ENCODE peak calls at places on chromosomes 3 and 15, in six cellular contexts. One of them, this sample, is unnamed.
A peak's percentile ranks its signal among the peaks of the same experiment; 100 is the strongest.

GRCh38 chr3:65473746-65474145 is 565.0 kb downstream of the MAGI1 start:
- DNase-seq in HepG2: no peak
- DNase-seq in K562: no peak
- DNase-seq in HCT116: no peak
- DNase-seq in GM12878: no peak
- DNase-seq in H1: no peak
- DNase-seq in this sample: no peak

GRCh38 chr3:177547953-177548352 is 350.7 kb upstream of the TBL1XR1 start:
- DNase-seq in HCT116: no peak
- DNase-seq in HepG2: no peak
- DNase-seq in H1: no peak
- DNase-seq in K562: no peak
- DNase-seq in GM12878: no peak
- DNase-seq in this sample: no peak

GRCh38 chr3:194485876-194486539 is 794 bp downstream of the ATP13A3 start:
- DNase-seq in HCT116: no peak
- DNase-seq in GM12878: no peak
- DNase-seq in K562: peak; percentile 65
- DNase-seq in HepG2: no peak
- DNase-seq in H1: no peak
- DNase-seq in this sample: no peak

GRCh38 chr3:189687475-189687874 is 56.3 kb downstream of the TP63 start:
- DNase-seq in GM12878: no peak
- DNase-seq in HepG2: no peak
- DNase-seq in H1: no peak
- DNase-seq in K562: no peak
- DNase-seq in HCT116: no peak
- DNase-seq in this sample: no peak

GRCh38 chr3:149554826-149555225 is 80.3 kb downstream of the TM4SF4 start:
- DNase-seq in K562: no peak
- DNase-seq in HepG2: no peak
- DNase-seq in H1: no peak
- DNase-seq in GM12878: no peak
- DNase-seq in HCT116: peak; percentile 49
- DNase-seq in this sample: no peak

GRCh38 chr3:129593595-129594339 is 12.7 kb downstream of the PLXND1 start:
- DNase-seq in HCT116: no peak
- DNase-seq in HepG2: peak; percentile 95
- DNase-seq in K562: no peak
- DNase-seq in H1: peak; percentile 55
- DNase-seq in GM12878: no peak
- DNase-seq in this sample: no peak

GRCh38 chr3:5332270-5332956 is 144.9 kb downstream of the EDEM1 start:
- DNase-seq in K562: no peak
- DNase-seq in HCT116: no peak
- DNase-seq in HepG2: no peak
- DNase-seq in GM12878: no peak
- DNase-seq in H1: no peak
- DNase-seq in this sample: no peak

GRCh38 chr15:76107169-76107568 is 47.4 kb downstream of the TMEM266 start:
- DNase-seq in K562: no peak
- DNase-seq in H1: no peak
- DNase-seq in HCT116: no peak
- DNase-seq in GM12878: no peak
- DNase-seq in HepG2: no peak
- DNase-seq in this sample: no peak

GRCh38 chr3:9420850-9421549 is 23.6 kb downstream of the SETD5 start:
- DNase-seq in HepG2: no peak
- DNase-seq in GM12878: no peak
- DNase-seq in HCT116: no peak
- DNase-seq in H1: no peak
- DNase-seq in K562: no peak
- DNase-seq in this sample: no peak

GRCh38 chr3:33218446-33219174 is at the start of gene SUSD5:
- DNase-seq in HepG2: no peak
- DNase-seq in K562: no peak
- DNase-seq in H1: peak; percentile 80
- DNase-seq in HCT116: no peak
- DNase-seq in GM12878: no peak
- DNase-seq in this sample: peak; percentile 75

GRCh38 chr15:45333550-45333949 is 44.8 kb downstream of the GATM start:
- DNase-seq in HepG2: peak; percentile 53
- DNase-seq in HCT116: no peak
- DNase-seq in GM12878: no peak
- DNase-seq in K562: no peak
- DNase-seq in H1: no peak
- DNase-seq in this sample: peak; percentile 59

GRCh38 chr3:179098388-179099077 is 26.9 kb upstream of the ZMAT3 start:
- DNase-seq in HCT116: no peak
- DNase-seq in K562: peak; percentile 27
- DNase-seq in HepG2: no peak
- DNase-seq in H1: no peak
- DNase-seq in GM12878: no peak
- DNase-seq in this sample: no peak

GRCh38 chr3:104604326-104605010 is 762.2 kb upstream of the ALCAM start:
- DNase-seq in H1: no peak
- DNase-seq in HepG2: no peak
- DNase-seq in K562: no peak
- DNase-seq in GM12878: no peak
- DNase-seq in HCT116: peak; percentile 18
- DNase-seq in this sample: no peak

GRCh38 chr15:31494786-31495185 is 168.2 kb downstream of the KLF13 start:
- DNase-seq in GM12878: no peak
- DNase-seq in HepG2: no peak
- DNase-seq in H1: peak; percentile 1
- DNase-seq in K562: no peak
- DNase-seq in HCT116: no peak
- DNase-seq in this sample: no peak

GRCh38 chr3:116059421-116060096 is 385.7 kb downstream of the LSAMP start:
- DNase-seq in H1: no peak
- DNase-seq in K562: peak; percentile 12
- DNase-seq in GM12878: no peak
- DNase-seq in HCT116: peak; percentile 82
- DNase-seq in HepG2: peak; percentile 1
- DNase-seq in this sample: peak; percentile 9

GRCh38 chr3:75078290-75078689 is 463.8 kb upstream of the CNTN3 start:
- DNase-seq in GM12878: no peak
- DNase-seq in H1: no peak
- DNase-seq in K562: no peak
- DNase-seq in HepG2: no peak
- DNase-seq in HCT116: no peak
- DNase-seq in this sample: no peak

GRCh38 chr3:46488735-46489361 is 8.9 kb upstream of the RTP3 start:
- DNase-seq in HCT116: peak; percentile 85
- DNase-seq in K562: peak; percentile 96
- DNase-seq in HepG2: peak; percentile 76
- DNase-seq in GM12878: peak; percentile 56
- DNase-seq in H1: peak; percentile 98
- DNase-seq in this sample: peak; percentile 95

GRCh38 chr3:112043621-112044201 is 9.2 kb downstream of the TMPRSS7 start:
- DNase-seq in HCT116: peak; percentile 75
- DNase-seq in HepG2: peak; percentile 62
- DNase-seq in K562: peak; percentile 65
- DNase-seq in H1: no peak
- DNase-seq in GM12878: peak; percentile 8
- DNase-seq in this sample: peak; percentile 69

GRCh38 chr3:123110238-123110952 is 43.6 kb downstream of the PDIA5 start:
- DNase-seq in HCT116: no peak
- DNase-seq in HepG2: no peak
- DNase-seq in H1: no peak
- DNase-seq in K562: no peak
- DNase-seq in GM12878: no peak
- DNase-seq in this sample: no peak

GRCh38 chr3:182165234-182165633 is 453.5 kb downstream of the SOX2 start:
- DNase-seq in HCT116: no peak
- DNase-seq in H1: no peak
- DNase-seq in GM12878: no peak
- DNase-seq in HepG2: no peak
- DNase-seq in K562: no peak
- DNase-seq in this sample: no peak

GRCh38 chr15:66625974-66626373 is 60.2 kb upstream of the LCTL start:
- DNase-seq in HepG2: no peak
- DNase-seq in HCT116: no peak
- DNase-seq in H1: no peak
- DNase-seq in K562: no peak
- DNase-seq in GM12878: no peak
- DNase-seq in this sample: no peak

GRCh38 chr15:27545494-27546255 is 553.4 kb downstream of the OCA2 start:
- DNase-seq in HCT116: no peak
- DNase-seq in GM12878: no peak
- DNase-seq in H1: no peak
- DNase-seq in K562: peak; percentile 19
- DNase-seq in HepG2: no peak
- DNase-seq in this sample: no peak

GRCh38 chr15:74460298-74460697 is 662 bp downstream of the UBL7 start:
- DNase-seq in GM12878: peak; percentile 39
- DNase-seq in K562: no peak
- DNase-seq in HepG2: no peak
- DNase-seq in H1: no peak
- DNase-seq in HCT116: no peak
- DNase-seq in this sample: peak; percentile 33

GRCh38 chr3:173911446-173911845 is 513.9 kb downstream of the NLGN1 start:
- DNase-seq in K562: no peak
- DNase-seq in H1: no peak
- DNase-seq in HCT116: no peak
- DNase-seq in HepG2: no peak
- DNase-seq in GM12878: no peak
- DNase-seq in this sample: no peak

GRCh38 chr3:65672876-65673815 is 365.6 kb downstream of the MAGI1 start:
- DNase-seq in GM12878: no peak
- DNase-seq in HCT116: peak; percentile 43
- DNase-seq in K562: peak; percentile 50
- DNase-seq in HepG2: peak; percentile 25
- DNase-seq in H1: peak; percentile 78
- DNase-seq in this sample: peak; percentile 36

GRCh38 chr3:12158387-12159226 is at the start of gene TIMP4:
- DNase-seq in GM12878: no peak
- DNase-seq in H1: peak; percentile 69
- DNase-seq in HepG2: peak; percentile 46
- DNase-seq in K562: no peak
- DNase-seq in HCT116: no peak
- DNase-seq in this sample: no peak

GRCh38 chr3:10716964-10717363 is 99.1 kb upstream of the SLC6A11 start:
- DNase-seq in HepG2: no peak
- DNase-seq in K562: no peak
- DNase-seq in H1: no peak
- DNase-seq in HCT116: no peak
- DNase-seq in GM12878: no peak
- DNase-seq in this sample: no peak

GRCh38 chr15:35630570-35630969 is 84.6 kb upstream of the DPH6 start:
- DNase-seq in HCT116: no peak
- DNase-seq in K562: no peak
- DNase-seq in GM12878: no peak
- DNase-seq in H1: no peak
- DNase-seq in HepG2: peak; percentile 1
- DNase-seq in this sample: no peak

GRCh38 chr3:14775574-14775973 is 43.2 kb upstream of the FGD5 start:
- DNase-seq in HCT116: no peak
- DNase-seq in K562: no peak
- DNase-seq in HepG2: no peak
- DNase-seq in H1: no peak
- DNase-seq in GM12878: no peak
- DNase-seq in this sample: no peak

GRCh38 chr3:126677862-126678549 is 23.1 kb upstream of the TXNRD3 start:
- DNase-seq in HepG2: no peak
- DNase-seq in H1: peak; percentile 22
- DNase-seq in GM12878: no peak
- DNase-seq in K562: no peak
- DNase-seq in HCT116: no peak
- DNase-seq in this sample: no peak

GRCh38 chr3:47901280-47901833 is 98.4 kb downstream of the DHX30 start:
- DNase-seq in GM12878: no peak
- DNase-seq in H1: no peak
- DNase-seq in HepG2: peak; percentile 7
- DNase-seq in HCT116: no peak
- DNase-seq in K562: no peak
- DNase-seq in this sample: no peak
- TF ChIP-seq SIN3A in GM12878: no peak
- TF ChIP-seq SIN3A in H1: no peak
- TF ChIP-seq SIN3A in HepG2: no peak
- TF ChIP-seq SIN3A in HCT116: no peak
- TF ChIP-seq SIN3A in K562: no peak
- TF ChIP-seq SIN3A in this sample: no peak

GRCh38 chr3:187919535-187919934 is 174.3 kb upstream of the BCL6 start:
- DNase-seq in HepG2: no peak
- DNase-seq in H1: no peak
- DNase-seq in GM12878: peak; percentile 24
- DNase-seq in K562: no peak
- DNase-seq in HCT116: no peak
- DNase-seq in this sample: no peak
- H3K9ac ChIP-seq in HepG2: no peak overlapping the region
- H3K9ac ChIP-seq in H1: no peak overlapping the region
- H3K9ac ChIP-seq in GM12878: no peak overlapping the region
- H3K9ac ChIP-seq in K562: no peak overlapping the region
- H3K9ac ChIP-seq in HCT116: no peak overlapping the region
- H3K9ac ChIP-seq in this sample: no peak overlapping the region

GRCh38 chr15:29676961-29677402 is 145.3 kb downstream of the TJP1 start:
- DNase-seq in H1: no peak
- DNase-seq in GM12878: no peak
- DNase-seq in HCT116: no peak
- DNase-seq in K562: no peak
- DNase-seq in HepG2: no peak
- DNase-seq in this sample: peak; percentile 56

GRCh38 chr15:29675791-29676301 is 146.4 kb downstream of the TJP1 start:
- DNase-seq in H1: peak; percentile 72
- DNase-seq in GM12878: no peak
- DNase-seq in K562: no peak
- DNase-seq in HepG2: no peak
- DNase-seq in HCT116: no peak
- DNase-seq in this sample: no peak

GRCh38 chr15:29672923-29673809 is 149.1 kb downstream of the TJP1 start:
- DNase-seq in HCT116: no peak
- DNase-seq in HepG2: no peak
- DNase-seq in GM12878: no peak
- DNase-seq in H1: peak; percentile 13
- DNase-seq in K562: no peak
- DNase-seq in this sample: no peak

GRCh38 chr15:29672446-29672845 is 149.8 kb downstream of the TJP1 start:
- DNase-seq in H1: no peak
- DNase-seq in GM12878: no peak
- DNase-seq in K562: no peak
- DNase-seq in HCT116: no peak
- DNase-seq in HepG2: no peak
- DNase-seq in this sample: no peak

GRCh38 chr15:29674661-29675533 is 147.4 kb downstream of the TJP1 start:
- DNase-seq in HepG2: peak; percentile 46
- DNase-seq in H1: peak; percentile 93
- DNase-seq in K562: peak; percentile 86
- DNase-seq in GM12878: no peak
- DNase-seq in HCT116: no peak
- DNase-seq in this sample: peak; percentile 89
- TF ChIP-seq SIN3A in HepG2: no peak
- TF ChIP-seq SIN3A in H1: peak; percentile 41
- TF ChIP-seq SIN3A in K562: no peak
- TF ChIP-seq SIN3A in GM12878: no peak
- TF ChIP-seq SIN3A in HCT116: no peak
- TF ChIP-seq SIN3A in this sample: no peak

GRCh38 chr15:64247535-64247905 is 84.7 kb upstream of the PPIB start:
- DNase-seq in HepG2: peak; percentile 35
- DNase-seq in HCT116: no peak
- DNase-seq in H1: no peak
- DNase-seq in K562: no peak
- DNase-seq in GM12878: peak; percentile 23
- DNase-seq in this sample: no peak
- H3K9ac ChIP-seq in HepG2: peak overlapping the region; percentile 72
- H3K9ac ChIP-seq in HCT116: peak overlapping the region; percentile 51
- H3K9ac ChIP-seq in H1: no peak overlapping the region
- H3K9ac ChIP-seq in K562: peak overlapping the region; percentile 61
- H3K9ac ChIP-seq in GM12878: no peak overlapping the region
- H3K9ac ChIP-seq in this sample: peak overlapping the region; percentile 52

GRCh38 chr3:45035441-45036301 is 9.6 kb downstream of the CLEC3B start:
- DNase-seq in HepG2: no peak
- DNase-seq in HCT116: no peak
- DNase-seq in H1: peak; percentile 70
- DNase-seq in GM12878: no peak
- DNase-seq in K562: no peak
- DNase-seq in this sample: peak; percentile 55
- TF ChIP-seq SIN3A in HepG2: no peak
- TF ChIP-seq SIN3A in HCT116: no peak
- TF ChIP-seq SIN3A in H1: no peak
- TF ChIP-seq SIN3A in GM12878: no peak
- TF ChIP-seq SIN3A in K562: no peak
- TF ChIP-seq SIN3A in this sample: no peak